ENCODE peak calls at places on chromosomes 12 and 14, in eight cellular contexts. O is H9; L is AG09319; B is activated CD8-positive, alpha-beta memory T cell treated with anti-CD3 and anti-CD28 coated beads, Interleukin-2, amount 50 U/mL, for 4 hours; J is progenitor cell of endocrine pancreas; Z is GM20000; C is posterior cingulate gyrus; T is activated T-cell treated with anti-CD3 and anti-CD28 coated beads, Interleukin-2, amount 50 U/mL, for 1 hour. F is an unnamed sample.

GRCh38 chr14:23568600-23569310 is 1.2 kb upstream of the AP1G2 start:
- DNase-seq in J (no peak), O (peak), Z (no peak), B (no peak), L (no peak), C (no peak), T (no peak), F (no peak)

GRCh38 chr14:32217301-32217700 is 14.2 kb upstream of the RNU6-8 start:
- DNase-seq in Z (no peak), B (no peak), C (no peak), O (no peak), T (no peak), L (no peak), J (no peak), F (peak)

GRCh38 chr14:49692191-49692757 is 646 bp upstream of the KLHDC1 start:
- DNase-seq in L (no peak), J (no peak), Z (no peak), O (no peak), T (no peak), B (no peak), C (no peak), F (no peak)

GRCh38 chr14:78968249-78968648 is 798.1 kb downstream of the NRXN3 start:
- DNase-seq in J (no peak), L (no peak), C (no peak), Z (no peak), B (no peak), T (no peak), O (no peak), F (no peak)

GRCh38 chr14:55532645-55533309 is 47.2 kb upstream of the KTN1 start:
- DNase-seq in B (no peak), C (no peak), O (no peak), Z (no peak), L (no peak), T (no peak), J (no peak), F (no peak)

GRCh38 chr12:106903241-106903950 is 52.3 kb upstream of the TMEM263 start:
- DNase-seq in B (peak), L (no peak), J (peak), T (peak), C (peak), O (peak), Z (peak), F (peak)

GRCh38 chr12:112506513-112507166 is 87.9 kb downstream of the PTPN11 start:
- DNase-seq in C (no peak), B (no peak), L (no peak), O (no peak), Z (no peak), T (no peak), J (no peak), F (no peak)

GRCh38 chr12:9793774-9794395 is 33.2 kb upstream of the CD69 start:
- DNase-seq in Z (no peak), L (no peak), B (no peak), J (no peak), C (no peak), O (no peak), T (no peak), F (no peak)

GRCh38 chr12:1398673-1399072 is 195.7 kb downstream of the FBXL14 start:
- DNase-seq in Z (no peak), J (no peak), T (no peak), C (no peak), B (no peak), O (no peak), L (peak), F (no peak)

GRCh38 chr12:54300732-54301427 is at the start of gene NFE2:
- DNase-seq in C (no peak), Z (no peak), O (peak), T (peak), B (no peak), J (peak), L (no peak), F (peak)